ENCODE peak calls at places on chromosomes 3 and 15, in nine cellular contexts. W, M, Z, R, E, B, T, S and H are unnamed samples.
A peak's percentile ranks its signal among the peaks of the same experiment; 100 is the strongest.

GRCh38 chr3:59327324-59327939 is 277.6 kb upstream of the CFAP20DC start:
- DNase-seq in W (peak; percentile 78), M (peak; percentile 81), Z (no peak), R (no peak), E (no peak), B (peak; percentile 41), T (peak; percentile 21), S (no peak), H (no peak)

GRCh38 chr3:5016218-5017161 is 37.3 kb downstream of the BHLHE40 start:
- DNase-seq in W (peak; percentile 41), M (no peak), Z (peak; percentile 59), R (no peak), E (no peak), B (peak; percentile 80), T (no peak), S (no peak), H (no peak)

GRCh38 chr3:28699283-28699682 is 350.7 kb upstream of the AZI2 start:
- DNase-seq in W (no peak), M (no peak), Z (no peak), R (no peak), E (no peak), B (no peak), T (no peak), S (no peak), H (no peak)

GRCh38 chr3:42697326-42698051 is 5.1 kb downstream of the HHATL start:
- DNase-seq in W (no peak), M (no peak), Z (no peak), R (no peak), E (no peak), B (no peak), T (no peak), S (no peak), H (no peak)

GRCh38 chr3:122255757-122256439 is 69.2 kb upstream of the CSTA start:
- DNase-seq in W (no peak), M (no peak), Z (peak; percentile 57), R (no peak), E (no peak), B (peak; percentile 30), T (no peak), S (no peak), H (no peak)

GRCh38 chr3:124032351-124032880 is 40.5 kb upstream of the ROPN1 start:
- DNase-seq in W (no peak), M (no peak), Z (no peak), R (peak; percentile 48), E (peak; percentile 41), B (no peak), T (peak; percentile 81), S (no peak), H (no peak)

GRCh38 chr15:56524915-56525314 is 60.0 kb upstream of the MNS1 start:
- DNase-seq in W (no peak), M (no peak), Z (no peak), R (no peak), E (no peak), B (peak; percentile 58), T (peak; percentile 11), S (no peak), H (no peak)

GRCh38 chr3:13939206-13939605 is 59.3 kb upstream of the WNT7A start:
- DNase-seq in W (no peak), M (no peak), Z (no peak), R (no peak), E (no peak), B (no peak), T (no peak), S (no peak), H (no peak)

GRCh38 chr15:65804252-65804931 is 12.3 kb upstream of the DENND4A start:
- DNase-seq in W (no peak), M (no peak), Z (no peak), R (no peak), E (no peak), B (peak; percentile 63), T (no peak), S (no peak), H (no peak)

GRCh38 chr15:91948001-91948608 is 94.6 kb downstream of the SLCO3A1 start:
- DNase-seq in W (no peak), M (peak; percentile 84), Z (no peak), R (peak; percentile 49), E (no peak), B (peak; percentile 73), T (no peak), S (no peak), H (no peak)

GRCh38 chr3:122974764-122975162 is 52.8 kb downstream of the SEMA5B start:
- DNase-seq in W (no peak), M (no peak), Z (peak; percentile 4), R (peak; percentile 63), E (no peak), B (peak; percentile 54), T (peak; percentile 44), S (no peak), H (no peak)

GRCh38 chr3:144055604-144056003 is 84.0 kb downstream of the DIPK2A start:
- DNase-seq in W (no peak), M (no peak), Z (no peak), R (no peak), E (no peak), B (peak; percentile 34), T (no peak), S (no peak), H (no peak)

GRCh38 chr15:97350813-97351212 is 609.7 kb upstream of the ARRDC4 start:
- DNase-seq in W (no peak), M (no peak), Z (no peak), R (no peak), E (no peak), B (no peak), T (no peak), S (no peak), H (no peak)

GRCh38 chr3:115245437-115245836 is 98.3 kb upstream of the ZBTB20 start:
- DNase-seq in W (peak; percentile 50), M (peak; percentile 54), Z (no peak), R (no peak), E (no peak), B (peak; percentile 97), T (peak; percentile 45), S (no peak), H (no peak)

GRCh38 chr15:48029656-48030055 is 91.1 kb upstream of the SLC24A5 start:
- DNase-seq in W (no peak), M (no peak), Z (no peak), R (no peak), E (no peak), B (no peak), T (no peak), S (no peak), H (peak; percentile 32)

GRCh38 chr15:45646220-45646619 is 11.4 kb downstream of the SQOR start:
- DNase-seq in W (no peak), M (no peak), Z (no peak), R (no peak), E (no peak), B (peak; percentile 79), T (no peak), S (no peak), H (no peak)

GRCh38 chr3:37762286-37762685 is 99.4 kb upstream of the CTDSPL start:
- DNase-seq in W (no peak), M (no peak), Z (no peak), R (no peak), E (no peak), B (no peak), T (no peak), S (no peak), H (no peak)

GRCh38 chr15:101810905-101811304 is 1.1 kb upstream of the OR4F15 start:
- DNase-seq in W (no peak), M (no peak), Z (peak; percentile 10), R (no peak), E (no peak), B (no peak), T (peak; percentile 5), S (no peak), H (no peak)

GRCh38 chr3:183766745-183767606 is 58.4 kb downstream of the MAP6D1 start:
- DNase-seq in W (peak; percentile 56), M (no peak), Z (peak; percentile 77), R (peak; percentile 42), E (peak; percentile 76), B (peak; percentile 67), T (peak; percentile 76), S (no peak), H (peak; percentile 53)

GRCh38 chr3:100265016-100265415 is 4.2 kb downstream of the TBC1D23 start:
- DNase-seq in W (no peak), M (no peak), Z (no peak), R (no peak), E (no peak), B (no peak), T (no peak), S (no peak), H (no peak)

GRCh38 chr15:41836713-41837454 is 1.8 kb upstream of the PLA2G4B start:
- DNase-seq in W (no peak), M (no peak), Z (no peak), R (no peak), E (no peak), B (no peak), T (no peak), S (no peak), H (no peak)

DNA sequence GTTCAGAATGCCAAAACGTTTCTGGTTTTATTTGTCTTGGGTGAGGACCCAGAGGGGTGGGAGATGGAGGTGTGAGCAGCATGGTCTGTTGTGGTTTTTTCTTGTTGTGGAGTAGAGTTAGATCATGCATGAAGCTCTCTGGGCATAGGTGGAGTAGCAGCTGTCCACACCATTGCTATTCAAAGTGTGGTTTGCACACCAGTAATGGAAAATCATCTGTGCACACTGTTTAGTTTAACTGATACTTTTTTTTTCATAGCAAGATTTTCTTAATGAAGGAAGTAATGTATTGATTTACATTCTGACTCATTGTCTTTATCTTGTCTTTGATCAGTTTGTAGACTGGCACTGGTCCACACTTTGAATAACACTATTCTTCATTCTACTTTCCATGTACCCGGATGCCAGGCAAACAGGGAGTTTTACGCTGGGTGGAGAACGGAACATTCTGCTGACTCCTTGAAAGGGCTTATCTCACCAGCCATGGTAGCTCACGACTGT is 50.7 kb upstream of the CRTC3 start:
- DNase-seq in W (no peak), M (no peak), Z (peak; percentile 29), R (no peak), E (no peak), B (no peak), T (peak; percentile 20), S (no peak), H (no peak)
- H3K27ac ChIP-seq in W (no peak overlapping the region), M (peak overlapping the region; percentile 31), Z (peak overlapping the region; percentile 47), R (no peak overlapping the region), E (no peak overlapping the region), B (no peak overlapping the region), T (no peak overlapping the region), S (no peak overlapping the region), H (no peak overlapping the region)

GRCh38 chr3:162569314-162569713 is 1072.7 kb downstream of the OTOL1 start:
- DNase-seq in W (no peak), M (no peak), Z (no peak), R (no peak), E (no peak), B (no peak), T (no peak), S (no peak), H (no peak)
- H3K27ac ChIP-seq in W (no peak overlapping the region), M (no peak overlapping the region), Z (no peak overlapping the region), R (no peak overlapping the region), E (no peak overlapping the region), B (no peak overlapping the region), T (no peak overlapping the region), S (no peak overlapping the region), H (no peak overlapping the region)

GRCh38 chr15:70761931-70762468 is 1.4 kb downstream of the UACA start:
- DNase-seq in W (no peak), M (no peak), Z (no peak), R (no peak), E (no peak), B (no peak), T (no peak), S (no peak), H (no peak)
- H3K27ac ChIP-seq in W (peak overlapping the region; percentile 67), M (peak overlapping the region; percentile 86), Z (no peak overlapping the region), R (peak overlapping the region; percentile 96), E (peak overlapping the region; percentile 90), B (no peak overlapping the region), T (no peak overlapping the region), S (no peak overlapping the region), H (no peak overlapping the region)

GRCh38 chr3:46982581-46982980 is 3.1 kb downstream of the NBEAL2 start:
- DNase-seq in W (no peak), M (no peak), Z (no peak), R (no peak), E (no peak), B (no peak), T (no peak), S (no peak), H (no peak)
- H3K27ac ChIP-seq in W (no peak overlapping the region), M (peak overlapping the region; percentile 13), Z (peak overlapping the region; percentile 35), R (no peak overlapping the region), E (peak overlapping the region; percentile 40), B (no peak overlapping the region), T (no peak overlapping the region), S (no peak overlapping the region), H (no peak overlapping the region)